ENCODE peak calls at places on chromosomes 11 and 22, in nine cellular contexts. G is tibial artery, O is fibroblast of mammary gland, B is lower lobe of right lung, Y is dorsolateral prefrontal cortex, H is HCT116, I is aorta, N is sigmoid colon, P is heart right ventricle. C is an unnamed sample.
A peak's percentile ranks its signal among the peaks of the same experiment; 100 is the strongest.

GRCh38 chr11:74470526-74470925 is 3.2 kb upstream of the KCNE3 start:
- DNase-seq in Y (no peak), H (no peak), B (no peak), I (peak; percentile 50), O (no peak), G (no peak), N (no peak), P (no peak), C (no peak)

GRCh38 chr11:62922653-62923371 is 1.6 kb upstream of the CHRM1 start:
- DNase-seq in N (no peak), H (no peak), B (no peak), P (no peak), O (peak; percentile 30), Y (peak; percentile 19), G (no peak), I (no peak), C (no peak)

GRCh38 chr22:45518580-45518991 is 15.9 kb downstream of the FBLN1 start:
- DNase-seq in B (no peak), O (no peak), G (no peak), Y (no peak), N (no peak), H (no peak), P (no peak), I (no peak), C (no peak)

GRCh38 chr11:11856638-11857037 is 14.9 kb downstream of the USP47 start:
- DNase-seq in I (no peak), B (no peak), N (no peak), P (no peak), Y (no peak), H (no peak), O (no peak), G (no peak), C (no peak)

GRCh38 chr11:65446446-65447277 is 24.1 kb downstream of the NEAT1 start:
- DNase-seq in P (no peak), G (peak; percentile 86), H (no peak), B (no peak), N (peak; percentile 82), Y (no peak), I (peak; percentile 81), O (peak; percentile 63), C (no peak)

GRCh38 chr11:6992457-6993431 is 27.4 kb downstream of the ZNF214 start:
- DNase-seq in B (no peak), Y (no peak), I (no peak), N (no peak), H (no peak), P (no peak), G (no peak), O (peak; percentile 95), C (peak; percentile 69)

GRCh38 chr11:103047837-103048236 is 44.1 kb downstream of the DCUN1D5 start:
- DNase-seq in I (no peak), O (no peak), N (no peak), H (no peak), B (no peak), P (no peak), Y (no peak), G (no peak), C (no peak)

GRCh38 chr11:46675288-46675851 is 25.0 kb downstream of the ARHGAP1 start:
- DNase-seq in B (no peak), P (peak; percentile 56), N (peak; percentile 90), Y (no peak), O (peak; percentile 72), H (no peak), I (no peak), G (peak; percentile 86), C (peak; percentile 26)

GRCh38 chr22:22881116-22882032 is 6.2 kb upstream of the IGLL5 start:
- DNase-seq in P (no peak), O (no peak), N (no peak), H (no peak), I (no peak), G (no peak), B (no peak), Y (no peak), C (no peak)

GRCh38 chr22:17576475-17576874 is 13.2 kb downstream of the SLC25A18 start:
- DNase-seq in N (no peak), O (peak; percentile 85), I (peak; percentile 43), H (no peak), P (no peak), G (no peak), B (no peak), Y (no peak), C (peak; percentile 99)

GRCh38 chr11:20973959-20974358 is 304.6 kb downstream of the NELL1 start:
- DNase-seq in I (no peak), P (no peak), O (no peak), H (no peak), G (no peak), Y (no peak), N (no peak), B (no peak), C (no peak)

GRCh38 chr11:39247570-39248137 is 2211.8 kb downstream of the LRRC4C start:
- DNase-seq in I (no peak), G (no peak), H (no peak), P (no peak), N (no peak), B (no peak), O (no peak), Y (no peak), C (no peak)

GRCh38 chr11:61532136-61533038 is 23.8 kb downstream of the LRRC10B start:
- DNase-seq in B (no peak), N (no peak), O (peak; percentile 46), G (no peak), Y (no peak), I (no peak), P (no peak), H (no peak), C (no peak)

GRCh38 chr11:131888230-131888826 is 517.9 kb downstream of the NTM start:
- DNase-seq in P (no peak), O (peak; percentile 85), N (no peak), B (no peak), I (no peak), Y (no peak), G (no peak), H (no peak), C (peak; percentile 90)

GRCh38 chr11:10379022-10379421 is 74.1 kb downstream of the ADM start:
- DNase-seq in I (no peak), H (no peak), Y (no peak), P (no peak), O (peak; percentile 45), G (no peak), B (no peak), N (no peak), C (no peak)

GRCh38 chr11:13276454-13276851 is 1.1 kb upstream of the BMAL1 start:
- DNase-seq in B (no peak), G (no peak), Y (no peak), O (no peak), H (no peak), I (no peak), P (no peak), N (no peak), C (no peak)
- H3K4me3 ChIP-seq in B (peak overlapping the region; percentile 100), G (peak overlapping the region; percentile 90), Y (peak overlapping the region; percentile 97), O (peak overlapping the region; percentile 86), H (peak overlapping the region; percentile 66), I (peak overlapping the region; percentile 80), P (peak overlapping the region; percentile 71), N (peak overlapping the region; percentile 87), C (peak overlapping the region; percentile 83)

GRCh38 chr11:45209480-45209879 is 63.0 kb downstream of the PRDM11 start:
- DNase-seq in G (no peak), Y (no peak), I (no peak), P (no peak), O (no peak), B (no peak), H (no peak), N (no peak), C (no peak)

GRCh38 chr11:45209000-45209399 is 62.6 kb downstream of the PRDM11 start:
- DNase-seq in O (no peak), G (no peak), N (no peak), P (no peak), H (no peak), B (no peak), Y (no peak), I (no peak), C (no peak)

GRCh38 chr11:45210846-45211245 is 64.4 kb downstream of the PRDM11 start:
- DNase-seq in Y (peak; percentile 74), I (no peak), P (no peak), O (no peak), H (no peak), G (no peak), N (peak; percentile 70), B (no peak), C (no peak)

GRCh38 chr11:45211732-45212131 is 65.3 kb downstream of the PRDM11 start:
- DNase-seq in N (peak; percentile 28), I (no peak), P (no peak), Y (peak; percentile 37), O (no peak), B (no peak), H (no peak), G (no peak), C (no peak)

DNA sequence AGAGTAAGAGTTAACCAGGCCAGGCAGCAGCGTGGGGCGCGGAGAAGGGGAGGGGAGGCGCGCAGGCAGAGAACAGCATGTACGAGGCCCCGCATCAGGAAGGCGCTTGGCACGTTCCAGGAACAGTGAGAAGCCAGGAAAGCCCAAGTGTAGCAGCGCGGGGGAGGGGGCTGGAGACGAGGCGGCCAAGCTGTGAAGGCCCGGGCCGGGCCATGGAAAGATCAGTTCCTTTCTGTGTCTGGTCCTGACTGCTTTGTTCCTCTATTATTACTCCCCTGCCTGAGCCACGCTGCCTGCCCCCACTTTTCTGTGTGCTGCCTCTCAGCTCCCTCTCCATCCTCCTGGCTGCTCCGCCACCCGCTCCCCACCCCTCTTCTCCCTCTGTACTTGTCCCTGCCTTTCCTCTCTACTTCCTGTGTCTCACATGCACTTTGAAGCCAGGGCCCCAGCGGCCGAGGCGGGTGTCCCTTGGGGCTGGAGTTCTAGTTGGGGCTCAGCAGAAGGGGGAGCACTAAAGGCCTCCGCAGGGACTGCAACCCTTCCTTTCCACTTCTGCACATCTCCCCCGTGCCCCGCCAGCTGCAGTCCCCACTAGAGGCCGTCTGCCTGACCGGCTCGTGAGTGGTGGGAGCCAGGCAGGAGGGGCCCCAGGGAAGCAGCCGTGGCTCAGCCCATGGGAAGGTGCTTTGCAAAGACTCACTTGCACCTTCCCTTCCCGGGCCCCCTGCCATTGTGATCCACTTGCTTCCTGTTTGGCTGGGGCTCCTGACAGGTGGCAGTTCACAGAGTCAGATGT is 63.7 kb downstream of the PRDM11 start:
- DNase-seq in G (peak; percentile 94), N (peak; percentile 98), P (peak; percentile 84), Y (peak; percentile 89), H (no peak), B (peak; percentile 82), O (peak; percentile 35), I (peak; percentile 94), C (peak; percentile 5)
- H3K4me3 ChIP-seq in G (peak overlapping the region; percentile 20), N (peak overlapping the region; percentile 18), P (no peak overlapping the region), Y (peak overlapping the region; percentile 2), H (no peak overlapping the region), B (peak overlapping the region; percentile 35), O (no peak overlapping the region), I (no peak overlapping the region), C (no peak overlapping the region)

DNA sequence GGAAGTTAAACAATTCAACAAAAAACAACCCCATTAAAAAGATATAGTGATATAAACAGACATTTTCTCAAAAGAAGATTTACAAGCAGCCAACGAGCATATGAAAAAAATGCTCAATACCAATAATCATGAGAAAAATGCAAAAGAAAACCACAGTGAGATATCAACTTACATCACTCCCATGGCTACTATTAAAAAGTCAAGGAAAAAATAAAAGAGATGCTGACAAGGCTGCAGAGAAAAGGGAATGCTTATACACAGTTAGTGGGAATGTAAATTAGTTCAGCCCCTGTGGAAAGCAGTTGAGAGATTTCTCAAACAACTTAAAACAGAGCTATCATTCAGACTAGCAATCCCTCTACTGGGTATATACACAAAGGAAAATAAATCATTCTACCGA is 97.1 kb upstream of the CARD18 start:
- DNase-seq in I (no peak), Y (no peak), P (no peak), N (no peak), G (no peak), H (no peak), O (peak; percentile 47), B (no peak), C (peak; percentile 65)
- H3K4me3 ChIP-seq in I (no peak overlapping the region), Y (no peak overlapping the region), P (no peak overlapping the region), N (no peak overlapping the region), G (no peak overlapping the region), H (no peak overlapping the region), O (no peak overlapping the region), B (no peak overlapping the region), C (no peak overlapping the region)

GRCh38 chr22:50672041-50672440 is 582 bp upstream of the SHANK3 start:
- DNase-seq in N (no peak), Y (no peak), B (no peak), H (no peak), I (no peak), P (no peak), O (no peak), G (no peak), C (no peak)
- H3K4me3 ChIP-seq in N (no peak overlapping the region), Y (no peak overlapping the region), B (peak overlapping the region; percentile 11), H (no peak overlapping the region), I (no peak overlapping the region), P (no peak overlapping the region), O (no peak overlapping the region), G (no peak overlapping the region), C (no peak overlapping the region)

C was measured in astrocyte of the cerebellum.